ENCODE peak calls at places on chromosomes 3 and 15, in nine cellular contexts. D is cardiac muscle cell, V is ovary, F is brain microvascular endothelial cell, Z is A549, A is hepatocyte, N is AG10803, K is uterus, O is nephron progenitor cell. E is an unnamed sample.

GRCh38 chr3:21562225-21562624 is 188.8 kb downstream of the ZNF385D start:
- DNase-seq in D (no peak), V (no peak), F (no peak), Z (no peak), A (no peak), N (peak), K (no peak), O (no peak), E (no peak)

GRCh38 chr3:39108309-39108708 is 829 bp downstream of the TTC21A start:
- DNase-seq in D (no peak), V (no peak), F (no peak), Z (no peak), A (no peak), N (no peak), K (no peak), O (no peak), E (no peak)

GRCh38 chr3:44762690-44763089 is 1.1 kb downstream of the KIF15 start:
- DNase-seq in D (no peak), V (no peak), F (no peak), Z (no peak), A (no peak), N (no peak), K (no peak), O (no peak), E (no peak)

GRCh38 chr3:137249311-137249940 is 291.6 kb downstream of the IL20RB start:
- DNase-seq in D (no peak), V (no peak), F (no peak), Z (no peak), A (no peak), N (no peak), K (no peak), O (no peak), E (no peak)

GRCh38 chr3:10194328-10195071 is 29.8 kb downstream of the IRAK2 start:
- DNase-seq in D (peak), V (no peak), F (no peak), Z (no peak), A (no peak), N (no peak), K (no peak), O (no peak), E (peak)

GRCh38 chr3:150312018-150312657 is 96.0 kb upstream of the TSC22D2 start:
- DNase-seq in D (no peak), V (no peak), F (no peak), Z (no peak), A (no peak), N (no peak), K (no peak), O (no peak), E (no peak)

GRCh38 chr15:48470096-48470495 is 138.9 kb downstream of the DUT start:
- DNase-seq in D (no peak), V (no peak), F (no peak), Z (no peak), A (no peak), N (no peak), K (no peak), O (no peak), E (no peak)

GRCh38 chr15:89972085-89972484 is 29.0 kb upstream of the ZNF710 start:
- DNase-seq in D (no peak), V (no peak), F (no peak), Z (no peak), A (no peak), N (peak), K (no peak), O (no peak), E (no peak)

GRCh38 chr3:159416854-159417253 is 571.8 kb upstream of the IL12A start:
- DNase-seq in D (peak), V (no peak), F (peak), Z (no peak), A (no peak), N (peak), K (no peak), O (peak), E (no peak)

GRCh38 chr3:149388714-149389417 is 11.4 kb upstream of the TM4SF1 start:
- DNase-seq in D (no peak), V (no peak), F (no peak), Z (no peak), A (no peak), N (no peak), K (no peak), O (no peak), E (no peak)

GRCh38 chr15:87227846-87228245 is 1028.7 kb downstream of the NTRK3 start:
- DNase-seq in D (no peak), V (no peak), F (no peak), Z (no peak), A (no peak), N (peak), K (no peak), O (no peak), E (no peak)

GRCh38 chr3:42712716-42713372 is 10.2 kb upstream of the HHATL start:
- DNase-seq in D (no peak), V (no peak), F (no peak), Z (no peak), A (no peak), N (no peak), K (no peak), O (no peak), E (no peak)

GRCh38 chr3:42712344-42712648 is 9.7 kb upstream of the HHATL start:
- DNase-seq in D (no peak), V (no peak), F (no peak), Z (no peak), A (no peak), N (no peak), K (peak), O (no peak), E (no peak)

GRCh38 chr3:42710323-42711021 is 7.9 kb upstream of the HHATL start:
- DNase-seq in D (no peak), V (no peak), F (no peak), Z (no peak), A (no peak), N (no peak), K (no peak), O (no peak), E (no peak)

GRCh38 chr3:42713747-42714146 is 11.1 kb upstream of the HHATL start:
- DNase-seq in D (peak), V (no peak), F (no peak), Z (no peak), A (no peak), N (no peak), K (no peak), O (no peak), E (no peak)

GRCh38 chr3:42711491-42712343 is 9.1 kb upstream of the HHATL start:
- DNase-seq in D (no peak), V (no peak), F (no peak), Z (peak), A (no peak), N (no peak), K (peak), O (no peak), E (no peak)
- TF ChIP-seq CTCF in D (no peak), V (no peak), F (peak), Z (no peak), A (no peak), N (no peak), K (no peak), O (no peak), E (no peak)

GRCh38 chr3:49930922-49931321 is 1.3 kb upstream of the MON1A start:
- DNase-seq in D (peak), V (peak), F (no peak), Z (no peak), A (peak), N (no peak), K (no peak), O (peak), E (no peak)
- TF ChIP-seq CTCF in D (no peak), V (no peak), F (no peak), Z (no peak), A (peak), N (no peak), K (no peak), O (no peak), E (no peak)

DNA sequence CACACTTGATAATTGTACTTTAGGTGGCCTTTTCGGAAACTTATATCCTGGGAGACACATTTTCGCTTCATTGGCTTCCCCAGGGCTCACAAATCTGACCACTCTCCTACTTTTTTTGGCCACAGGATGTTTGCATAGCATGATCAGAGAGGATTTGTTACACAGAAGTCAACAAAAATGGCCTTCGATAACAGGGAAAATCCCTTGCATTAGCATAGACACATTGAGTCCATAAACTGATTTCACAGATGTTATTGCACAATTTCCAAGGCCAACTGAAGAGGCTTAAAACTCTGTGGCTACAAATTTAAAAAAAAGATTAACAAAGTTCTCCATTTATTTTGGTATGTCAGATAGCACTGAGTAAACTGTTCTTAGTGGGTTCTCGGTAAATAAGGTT is 189.1 kb upstream of the SYNPR start:
- DNase-seq in D (no peak), V (no peak), F (no peak), Z (no peak), A (no peak), N (peak), K (no peak), O (no peak), E (no peak)
- TF ChIP-seq CTCF in D (no peak), V (no peak), F (no peak), Z (no peak), A (no peak), N (no peak), K (no peak), O (no peak), E (no peak)

GRCh38 chr3:78221796-78222195 is 1181.9 kb downstream of the ROBO2 start:
- DNase-seq in D (no peak), V (no peak), F (no peak), Z (no peak), A (no peak), N (no peak), K (no peak), O (no peak), E (no peak)

DNA sequence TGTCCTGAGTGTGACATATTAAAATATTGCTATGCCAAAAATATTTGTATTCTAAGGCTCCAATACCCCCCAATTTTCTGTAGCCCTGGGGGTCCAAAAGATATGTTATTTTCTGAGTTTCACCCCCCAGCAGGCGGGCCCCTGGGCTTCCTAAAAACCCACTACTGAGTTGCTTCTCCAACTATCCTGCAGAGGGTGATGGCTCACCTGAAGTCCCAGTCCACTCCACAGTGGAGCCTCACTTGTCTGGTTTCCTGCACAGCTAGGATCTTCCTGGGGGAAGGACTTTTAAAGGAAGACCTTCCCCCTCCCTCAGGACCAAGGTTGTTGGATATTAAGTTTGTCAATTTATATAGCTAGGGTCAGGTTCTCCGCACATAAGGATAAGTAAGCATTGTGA is 1181.4 kb downstream of the ROBO2 start:
- DNase-seq in D (no peak), V (no peak), F (no peak), Z (no peak), A (no peak), N (no peak), K (no peak), O (no peak), E (no peak)
- TF ChIP-seq CTCF in D (no peak), V (no peak), F (no peak), Z (no peak), A (no peak), N (no peak), K (no peak), O (no peak), E (no peak)

E was measured in CD4-positive, alpha-beta T cell.